ENCODE peak calls at places on chromosomes 7 and 10, in six cellular contexts. One of them, this sample, is unnamed.

GRCh38 chr7:70193514-70193913 is 595.2 kb downstream of the AUTS2 start:
- DNase-seq in GM23338: no peak
- DNase-seq in GM23248: peak; percentile 58
- DNase-seq in PC-3: no peak
- DNase-seq in PC-9: no peak
- DNase-seq in SK-N-SH: peak; percentile 67
- DNase-seq in this sample: no peak

GRCh38 chr7:41834805-41835694 is 132.2 kb upstream of the INHBA start:
- DNase-seq in PC-3: no peak
- DNase-seq in GM23338: no peak
- DNase-seq in SK-N-SH: no peak
- DNase-seq in GM23248: peak; percentile 73
- DNase-seq in PC-9: no peak
- DNase-seq in this sample: no peak

GRCh38 chr7:92790987-92791386 is 45.4 kb downstream of the CDK6 start:
- DNase-seq in PC-3: peak; percentile 37
- DNase-seq in GM23338: no peak
- DNase-seq in SK-N-SH: no peak
- DNase-seq in PC-9: no peak
- DNase-seq in GM23248: peak; percentile 89
- DNase-seq in this sample: no peak

GRCh38 chr7:1124164-1124563 is 35.8 kb downstream of the ZFAND2A start:
- DNase-seq in GM23338: no peak
- DNase-seq in PC-3: no peak
- DNase-seq in PC-9: no peak
- DNase-seq in SK-N-SH: no peak
- DNase-seq in GM23248: peak; percentile 69
- DNase-seq in this sample: no peak

GRCh38 chr7:48312151-48312550 is 140.9 kb downstream of the ABCA13 start:
- DNase-seq in GM23248: peak; percentile 43
- DNase-seq in SK-N-SH: no peak
- DNase-seq in PC-3: no peak
- DNase-seq in PC-9: no peak
- DNase-seq in GM23338: no peak
- DNase-seq in this sample: no peak

GRCh38 chr10:62924344-62924748 is 108.2 kb upstream of the EGR2 start:
- DNase-seq in GM23248: no peak
- DNase-seq in SK-N-SH: peak; percentile 23
- DNase-seq in PC-3: no peak
- DNase-seq in GM23338: peak; percentile 86
- DNase-seq in PC-9: no peak
- DNase-seq in this sample: peak; percentile 61

GRCh38 chr7:234712-235553 is 42.6 kb downstream of the FAM20C start:
- DNase-seq in PC-3: peak; percentile 45
- DNase-seq in SK-N-SH: no peak
- DNase-seq in PC-9: peak; percentile 94
- DNase-seq in GM23338: no peak
- DNase-seq in GM23248: peak; percentile 64
- DNase-seq in this sample: no peak

GRCh38 chr10:31687545-31688482 is 240.8 kb downstream of the ARHGAP12 start:
- DNase-seq in GM23338: no peak
- DNase-seq in GM23248: peak; percentile 31
- DNase-seq in SK-N-SH: no peak
- DNase-seq in PC-9: no peak
- DNase-seq in PC-3: no peak
- DNase-seq in this sample: no peak

GRCh38 chr7:96933067-96933645 is 72.2 kb upstream of the DLX6 start:
- DNase-seq in SK-N-SH: no peak
- DNase-seq in GM23338: no peak
- DNase-seq in GM23248: no peak
- DNase-seq in PC-9: no peak
- DNase-seq in PC-3: no peak
- DNase-seq in this sample: no peak

GRCh38 chr10:73931767-73932624 is 21.1 kb downstream of the PLAU start:
- DNase-seq in PC-3: peak; percentile 100
- DNase-seq in GM23248: no peak
- DNase-seq in SK-N-SH: no peak
- DNase-seq in PC-9: peak; percentile 99
- DNase-seq in GM23338: peak; percentile 86
- DNase-seq in this sample: no peak

GRCh38 chr10:20891338-20891714 is 5.8 kb downstream of the NEBL start:
- DNase-seq in GM23338: no peak
- DNase-seq in SK-N-SH: no peak
- DNase-seq in PC-9: peak; percentile 72
- DNase-seq in PC-3: no peak
- DNase-seq in GM23248: peak; percentile 43
- DNase-seq in this sample: no peak

GRCh38 chr10:8927705-8928104 is 873.2 kb downstream of the GATA3 start:
- DNase-seq in GM23338: no peak
- DNase-seq in PC-9: peak; percentile 37
- DNase-seq in PC-3: no peak
- DNase-seq in GM23248: no peak
- DNase-seq in SK-N-SH: no peak
- DNase-seq in this sample: no peak
- H3F3A ChIP-seq in GM23338: no peaks in the 10 kb centered on the region
- H3F3A ChIP-seq in PC-9: no peaks in the 10 kb centered on the region
- H3F3A ChIP-seq in PC-3: no peaks in the 10 kb centered on the region
- H3F3A ChIP-seq in GM23248: no peaks in the 10 kb centered on the region
- H3F3A ChIP-seq in SK-N-SH: no peaks in the 10 kb centered on the region
- H3F3A ChIP-seq in this sample: no peaks in the 10 kb centered on the region

GRCh38 chr10:124725791-124726190 is 18.4 kb downstream of the FAM53B start:
- DNase-seq in GM23338: no peak
- DNase-seq in PC-3: no peak
- DNase-seq in GM23248: no peak
- DNase-seq in SK-N-SH: no peak
- DNase-seq in PC-9: no peak
- DNase-seq in this sample: no peak
- H3F3A ChIP-seq in GM23338: no peaks in the 10 kb centered on the region
- H3F3A ChIP-seq in PC-3: no peaks in the 10 kb centered on the region
- H3F3A ChIP-seq in GM23248: peaks cover 23% of the 10 kb centered on the region
- H3F3A ChIP-seq in SK-N-SH: no peaks in the 10 kb centered on the region
- H3F3A ChIP-seq in PC-9: no peaks in the 10 kb centered on the region
- H3F3A ChIP-seq in this sample: no peaks in the 10 kb centered on the region

GRCh38 chr10:11687357-11687771 is 54.8 kb upstream of the ECHDC3 start:
- DNase-seq in PC-9: peak; percentile 97
- DNase-seq in PC-3: peak; percentile 83
- DNase-seq in GM23248: no peak
- DNase-seq in GM23338: peak; percentile 35
- DNase-seq in SK-N-SH: no peak
- DNase-seq in this sample: no peak

GRCh38 chr10:11682896-11683295 is 59.3 kb upstream of the ECHDC3 start:
- DNase-seq in PC-3: no peak
- DNase-seq in SK-N-SH: no peak
- DNase-seq in GM23338: no peak
- DNase-seq in PC-9: no peak
- DNase-seq in GM23248: no peak
- DNase-seq in this sample: no peak

GRCh38 chr10:11685787-11686218 is 56.4 kb upstream of the ECHDC3 start:
- DNase-seq in PC-9: peak; percentile 44
- DNase-seq in SK-N-SH: no peak
- DNase-seq in GM23248: peak; percentile 15
- DNase-seq in GM23338: no peak
- DNase-seq in PC-3: peak; percentile 43
- DNase-seq in this sample: no peak

GRCh38 chr10:11683529-11684320 is 58.5 kb upstream of the ECHDC3 start:
- DNase-seq in PC-9: no peak
- DNase-seq in PC-3: peak; percentile 1
- DNase-seq in GM23338: no peak
- DNase-seq in GM23248: no peak
- DNase-seq in SK-N-SH: no peak
- DNase-seq in this sample: no peak

DNA sequence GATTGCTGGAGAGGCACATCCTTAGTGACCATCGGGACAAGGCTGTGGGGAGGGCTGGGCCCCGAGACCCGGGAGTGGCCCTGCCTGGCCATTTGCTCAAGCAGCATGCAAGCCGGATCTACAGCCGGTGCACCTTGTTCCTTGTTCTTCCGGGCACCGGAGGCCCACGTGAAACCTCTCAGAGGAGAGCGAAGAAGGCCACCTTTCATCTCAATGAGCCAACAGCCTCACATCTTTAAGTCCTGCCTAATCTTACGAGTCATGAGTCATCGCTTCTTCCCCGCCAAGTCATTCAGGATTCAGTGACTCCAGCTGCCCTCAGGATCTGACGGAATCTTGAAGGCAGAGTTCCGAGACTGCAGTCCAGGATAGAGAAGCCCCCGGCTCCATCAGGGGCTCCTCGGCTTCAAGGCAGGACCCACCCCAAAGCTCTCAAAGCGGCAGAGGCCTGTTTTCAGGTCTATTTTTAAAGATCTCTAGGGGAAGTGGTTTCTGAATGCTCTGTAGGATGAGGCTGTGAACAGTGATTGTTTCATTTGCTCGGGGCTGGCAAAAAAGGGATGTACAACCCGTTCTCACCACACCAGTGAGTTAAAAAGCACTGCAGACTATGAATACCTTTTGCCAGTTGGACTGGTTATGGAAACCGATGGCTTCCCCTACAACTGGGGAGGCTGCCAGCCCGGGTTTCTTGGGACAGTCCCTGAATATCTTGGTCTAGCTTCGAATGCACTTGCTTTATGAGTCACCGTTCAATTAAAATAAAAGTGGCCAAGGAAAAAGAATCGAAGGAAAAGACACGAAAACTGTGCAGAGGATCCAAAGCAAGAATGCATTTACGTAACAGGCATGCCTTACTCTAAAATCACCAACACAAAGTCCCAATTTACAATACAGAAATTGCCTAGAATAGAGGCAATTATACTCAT is 57.2 kb upstream of the ECHDC3 start:
- DNase-seq in GM23338: no peak
- DNase-seq in SK-N-SH: no peak
- DNase-seq in PC-9: peak; percentile 94
- DNase-seq in GM23248: peak; percentile 89
- DNase-seq in PC-3: peak; percentile 86
- DNase-seq in this sample: peak; percentile 44
- H3F3A ChIP-seq in GM23338: no peaks in the 10 kb centered on the region
- H3F3A ChIP-seq in SK-N-SH: no peaks in the 10 kb centered on the region
- H3F3A ChIP-seq in PC-9: peaks cover 53% of the 10 kb centered on the region
- H3F3A ChIP-seq in GM23248: peaks cover 22% of the 10 kb centered on the region
- H3F3A ChIP-seq in PC-3: no peaks in the 10 kb centered on the region
- H3F3A ChIP-seq in this sample: no peaks in the 10 kb centered on the region

GRCh38 chr10:11223507-11224157 is 206.0 kb downstream of the CELF2 start:
- DNase-seq in GM23248: no peak
- DNase-seq in SK-N-SH: no peak
- DNase-seq in PC-3: no peak
- DNase-seq in PC-9: no peak
- DNase-seq in GM23338: no peak
- DNase-seq in this sample: no peak
- H3F3A ChIP-seq in GM23248: no peaks in the 10 kb centered on the region
- H3F3A ChIP-seq in SK-N-SH: no peaks in the 10 kb centered on the region
- H3F3A ChIP-seq in PC-3: no peaks in the 10 kb centered on the region
- H3F3A ChIP-seq in PC-9: no peaks in the 10 kb centered on the region
- H3F3A ChIP-seq in GM23338: no peaks in the 10 kb centered on the region
- H3F3A ChIP-seq in this sample: no peaks in the 10 kb centered on the region

DNA sequence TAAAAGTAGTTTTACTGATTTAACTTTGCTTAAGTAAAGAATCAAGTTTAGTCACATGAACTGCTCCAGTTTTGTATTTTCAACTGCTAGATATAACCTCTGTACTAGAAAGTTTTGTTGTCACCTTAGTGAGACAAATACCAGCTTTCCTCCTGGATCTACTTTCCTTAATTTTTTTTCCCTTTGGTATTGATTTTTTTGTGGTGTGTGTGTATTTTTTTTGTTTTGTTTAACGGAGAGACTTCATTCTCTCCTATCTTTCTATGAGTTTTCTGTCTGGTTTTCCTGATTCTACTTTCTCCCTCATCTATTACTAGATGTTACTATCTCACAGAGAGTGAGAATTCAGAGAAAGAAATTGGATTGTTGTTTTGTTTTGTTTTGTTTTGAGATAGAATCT is 52.0 kb downstream of the TASOR2 start:
- DNase-seq in PC-9: no peak
- DNase-seq in GM23248: no peak
- DNase-seq in PC-3: no peak
- DNase-seq in SK-N-SH: no peak
- DNase-seq in GM23338: no peak
- DNase-seq in this sample: no peak
- H3F3A ChIP-seq in PC-9: no peaks in the 10 kb centered on the region
- H3F3A ChIP-seq in GM23248: no peaks in the 10 kb centered on the region
- H3F3A ChIP-seq in PC-3: no peaks in the 10 kb centered on the region
- H3F3A ChIP-seq in SK-N-SH: peaks cover 5% of the 10 kb centered on the region
- H3F3A ChIP-seq in GM23338: no peaks in the 10 kb centered on the region
- H3F3A ChIP-seq in this sample: no peaks in the 10 kb centered on the region

DNA sequence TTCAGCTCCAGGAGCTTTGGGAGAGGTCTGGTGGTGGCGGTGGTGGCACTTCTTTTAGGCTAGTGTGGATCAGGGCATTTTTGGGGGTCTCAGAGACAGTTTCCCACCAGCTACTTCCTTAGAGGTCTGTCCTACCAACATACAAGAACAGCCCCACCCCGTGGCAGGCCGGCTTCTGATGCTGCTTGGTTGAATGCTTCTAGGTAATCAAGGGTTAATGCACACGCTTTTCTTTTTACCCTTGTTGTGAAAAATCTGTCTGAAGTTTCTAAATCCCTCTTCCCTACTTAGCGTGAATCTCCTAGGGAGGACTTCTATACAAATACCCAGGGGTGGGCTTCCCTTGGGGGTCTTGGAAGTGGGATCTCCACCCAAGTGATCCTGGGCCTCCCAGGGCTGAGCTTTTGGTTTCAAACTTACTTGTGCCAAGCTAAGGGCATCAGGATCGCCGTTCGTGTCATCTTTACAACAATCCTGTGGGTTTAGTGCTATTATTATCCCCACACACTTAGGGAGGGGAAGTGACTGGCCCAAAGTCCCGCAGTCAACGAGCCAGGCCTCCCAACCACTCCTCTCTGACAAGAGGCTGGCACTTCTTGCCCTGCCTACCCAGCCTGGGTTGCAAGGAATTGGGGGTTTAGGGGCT is 1.7 kb downstream of the SH2B2 start:
- DNase-seq in GM23248: peak; percentile 28
- DNase-seq in PC-9: no peak
- DNase-seq in GM23338: no peak
- DNase-seq in SK-N-SH: no peak
- DNase-seq in PC-3: peak; percentile 13
- DNase-seq in this sample: peak; percentile 37
- H3F3A ChIP-seq in GM23248: no peaks in the 10 kb centered on the region
- H3F3A ChIP-seq in PC-9: peaks cover 10% of the 10 kb centered on the region
- H3F3A ChIP-seq in GM23338: peaks cover 10% of the 10 kb centered on the region
- H3F3A ChIP-seq in SK-N-SH: no peaks in the 10 kb centered on the region
- H3F3A ChIP-seq in PC-3: no peaks in the 10 kb centered on the region
- H3F3A ChIP-seq in this sample: peaks cover 22% of the 10 kb centered on the region

GRCh38 chr7:47153076-47153475 is 428.8 kb downstream of the TNS3 start:
- DNase-seq in SK-N-SH: no peak
- DNase-seq in GM23338: no peak
- DNase-seq in PC-3: peak; percentile 70
- DNase-seq in PC-9: peak; percentile 77
- DNase-seq in GM23248: peak; percentile 76
- DNase-seq in this sample: no peak
- H3F3A ChIP-seq in SK-N-SH: no peaks in the 10 kb centered on the region
- H3F3A ChIP-seq in GM23338: no peaks in the 10 kb centered on the region
- H3F3A ChIP-seq in PC-3: no peaks in the 10 kb centered on the region
- H3F3A ChIP-seq in PC-9: no peaks in the 10 kb centered on the region
- H3F3A ChIP-seq in GM23248: peaks cover 33% of the 10 kb centered on the region
- H3F3A ChIP-seq in this sample: no peaks in the 10 kb centered on the region

GRCh38 chr10:100362570-100363496 is 15.8 kb downstream of the SCD start:
- DNase-seq in GM23248: no peak
- DNase-seq in PC-3: no peak
- DNase-seq in GM23338: no peak
- DNase-seq in SK-N-SH: no peak
- DNase-seq in PC-9: no peak
- DNase-seq in this sample: no peak
- H3F3A ChIP-seq in GM23248: no peaks in the 10 kb centered on the region
- H3F3A ChIP-seq in PC-3: no peaks in the 10 kb centered on the region
- H3F3A ChIP-seq in GM23338: peaks cover 42% of the 10 kb centered on the region
- H3F3A ChIP-seq in SK-N-SH: peaks cover 9% of the 10 kb centered on the region
- H3F3A ChIP-seq in PC-9: peaks cover 42% of the 10 kb centered on the region
- H3F3A ChIP-seq in this sample: peaks cover 75% of the 10 kb centered on the region